ENCODE peak calls at places on chromosomes 2 and 18, in nine cellular contexts. V, F, G, U, B, O, T, S and Y are unnamed samples. For H3K36me3 and H3K27me3, the result is how much of the 10 kb centered on the place peaks cover.

GRCh38 chr18:34122724-34123334 is 101.9 kb downstream of the NOL4 start:
- DNase-seq in V (peak), F (peak), G (no peak), U (peak), B (peak), O (peak), T (peak), S (no peak), Y (peak)

GRCh38 chr2:167509585-167509984 is 621.3 kb downstream of the XIRP2 start:
- DNase-seq in V (peak), F (peak), G (peak), U (no peak), B (peak), O (no peak), T (peak), S (no peak), Y (peak)

GRCh38 chr18:58552057-58552461 is 76.8 kb downstream of the ALPK2 start:
- DNase-seq in V (no peak), F (peak), G (no peak), U (no peak), B (no peak), O (no peak), T (peak), S (no peak), Y (no peak)

GRCh38 chr2:11169333-11169732 is 14.1 kb downstream of the SLC66A3 start:
- DNase-seq in V (no peak), F (no peak), G (no peak), U (no peak), B (no peak), O (no peak), T (no peak), S (no peak), Y (no peak)

GRCh38 chr2:197799072-197799471 is 5.3 kb upstream of the PLCL1 start:
- DNase-seq in V (no peak), F (no peak), G (no peak), U (no peak), B (no peak), O (no peak), T (no peak), S (no peak), Y (no peak)

GRCh38 chr18:11553098-11553940 is 56.1 kb upstream of the SLC35G4 start:
- DNase-seq in V (peak), F (peak), G (no peak), U (no peak), B (peak), O (peak), T (peak), S (no peak), Y (peak)

GRCh38 chr18:77099501-77100370 is 32.8 kb downstream of the MBP start:
- DNase-seq in V (peak), F (no peak), G (no peak), U (no peak), B (no peak), O (no peak), T (no peak), S (no peak), Y (no peak)

GRCh38 chr2:100744589-100744988 is 75.3 kb upstream of the NPAS2 start:
- DNase-seq in V (no peak), F (no peak), G (no peak), U (no peak), B (no peak), O (no peak), T (peak), S (no peak), Y (no peak)

GRCh38 chr2:128195435-128195984 is 104.5 kb downstream of the UGGT1 start:
- DNase-seq in V (no peak), F (no peak), G (no peak), U (no peak), B (no peak), O (no peak), T (no peak), S (no peak), Y (no peak)

GRCh38 chr18:29779096-29779495 is 1263.4 kb downstream of the DSC3 start:
- DNase-seq in V (no peak), F (peak), G (no peak), U (no peak), B (no peak), O (no peak), T (peak), S (no peak), Y (no peak)

GRCh38 chr2:25173719-25174118 is 5.3 kb upstream of the POMC start:
- DNase-seq in V (no peak), F (no peak), G (no peak), U (no peak), B (no peak), O (no peak), T (no peak), S (no peak), Y (no peak)

GRCh38 chr18:37537868-37538525 is 27.6 kb downstream of the CELF4 start:
- DNase-seq in V (peak), F (peak), G (no peak), U (peak), B (peak), O (peak), T (peak), S (peak), Y (peak)

GRCh38 chr2:157747695-157748370 is 119.2 kb upstream of the ACVR1C start:
- DNase-seq in V (no peak), F (peak), G (peak), U (no peak), B (no peak), O (no peak), T (peak), S (no peak), Y (no peak)

GRCh38 chr2:55052087-55053061 is 2.1 kb upstream of the RTN4 start:
- DNase-seq in V (no peak), F (no peak), G (no peak), U (no peak), B (no peak), O (no peak), T (no peak), S (no peak), Y (no peak)
- H3K4me3 ChIP-seq in V (peak), F (peak), G (no peak), U (no peak), B (peak), O (no peak), T (peak), S (peak), Y (no peak)

DNA sequence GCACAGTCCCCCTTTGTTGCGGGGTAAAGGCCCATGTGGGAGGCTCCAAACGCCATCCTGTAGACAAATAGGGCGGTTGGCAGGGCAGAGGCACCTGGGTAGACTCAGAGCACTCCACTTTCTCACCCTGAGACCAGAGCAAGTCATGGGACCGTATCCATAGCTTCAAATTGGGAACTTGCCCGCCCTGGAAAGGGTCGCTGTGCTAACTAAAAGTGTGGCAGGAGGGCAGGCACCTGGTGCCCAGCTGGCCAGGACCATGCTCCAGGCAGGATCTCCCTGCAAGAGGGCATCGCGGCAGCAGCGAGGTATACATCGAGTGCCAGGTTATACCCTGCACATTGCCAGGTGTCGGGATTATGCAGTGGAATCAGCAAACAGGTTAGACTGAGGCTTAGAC is 20.8 kb upstream of the SCLY start:
- DNase-seq in V (no peak), F (no peak), G (no peak), U (no peak), B (no peak), O (no peak), T (no peak), S (no peak), Y (no peak)
- H3K36me3 ChIP-seq in V (half or more), F (half or more), G (under half), U (under half), B (under half), O (half or more), T (under half), S (under half), Y (under half)

GRCh38 chr18:49931760-49932159 is 118.4 kb upstream of the ACAA2 start:
- DNase-seq in V (no peak), F (no peak), G (no peak), U (no peak), B (no peak), O (no peak), T (no peak), S (no peak), Y (no peak)
- H3K27me3 ChIP-seq in V (under half), F (under half), G (under half), U (under half), B (under half), O (under half), T (under half), S (under half), Y (under half)

GRCh38 chr18:57267368-57267767 is 85.0 kb upstream of the ST8SIA3 start:
- DNase-seq in V (peak), F (no peak), G (no peak), U (no peak), B (no peak), O (no peak), T (no peak), S (no peak), Y (no peak)
- H3K4me3 ChIP-seq in V (no peak), F (no peak), G (no peak), U (no peak), B (no peak), O (no peak), T (no peak), S (no peak), Y (no peak)